ENCODE peak calls at places on chromosomes 11 and 22, in five cellular contexts. One of them, this sample, is unnamed. For H3K4me1, the result is how much of the 10 kb centered on the place peaks cover.

GRCh38 chr11:66720223-66720898 is 8.7 kb downstream of the SPTBN2 start:
- DNase-seq in A549: peak
- DNase-seq in PC-3: peak
- DNase-seq in K562: peak
- DNase-seq in body of pancreas: peak
- DNase-seq in this sample: peak

GRCh38 chr22:42397332-42398246 is 34.6 kb downstream of the NFAM1 start:
- DNase-seq in A549: no peak
- DNase-seq in K562: no peak
- DNase-seq in body of pancreas: no peak
- DNase-seq in PC-3: no peak
- DNase-seq in this sample: no peak

GRCh38 chr11:84671325-84672019 is 955.7 kb downstream of the DLG2 start:
- DNase-seq in K562: no peak
- DNase-seq in A549: no peak
- DNase-seq in body of pancreas: peak
- DNase-seq in PC-3: peak
- DNase-seq in this sample: no peak

GRCh38 chr22:46574438-46574992 is 37.1 kb upstream of the CELSR1 start:
- DNase-seq in A549: no peak
- DNase-seq in body of pancreas: peak
- DNase-seq in K562: no peak
- DNase-seq in PC-3: no peak
- DNase-seq in this sample: no peak

GRCh38 chr11:88420165-88420781 is 82.7 kb upstream of the CTSC start:
- DNase-seq in PC-3: peak
- DNase-seq in A549: no peak
- DNase-seq in K562: peak
- DNase-seq in body of pancreas: no peak
- DNase-seq in this sample: no peak

GRCh38 chr11:8015753-8016239 is 28.7 kb downstream of the EIF3F start:
- DNase-seq in A549: no peak
- DNase-seq in PC-3: no peak
- DNase-seq in body of pancreas: no peak
- DNase-seq in K562: no peak
- DNase-seq in this sample: no peak

GRCh38 chr11:88704505-88704904 is 361.3 kb downstream of the GRM5 start:
- DNase-seq in A549: no peak
- DNase-seq in body of pancreas: no peak
- DNase-seq in K562: no peak
- DNase-seq in PC-3: peak
- DNase-seq in this sample: no peak

GRCh38 chr11:131745405-131745804 is 375.0 kb downstream of the NTM start:
- DNase-seq in K562: no peak
- DNase-seq in body of pancreas: no peak
- DNase-seq in A549: no peak
- DNase-seq in PC-3: peak
- DNase-seq in this sample: no peak

GRCh38 chr11:66529069-66529468 is 16.8 kb downstream of the ZDHHC24 start:
- DNase-seq in PC-3: no peak
- DNase-seq in A549: no peak
- DNase-seq in body of pancreas: no peak
- DNase-seq in K562: no peak
- DNase-seq in this sample: no peak

GRCh38 chr11:63553759-63554158 is 9.4 kb downstream of the PLAAT2 start:
- DNase-seq in K562: no peak
- DNase-seq in PC-3: peak
- DNase-seq in body of pancreas: no peak
- DNase-seq in A549: no peak
- DNase-seq in this sample: no peak

GRCh38 chr11:118142081-118142480 is 10.5 kb downstream of the SCN4B start:
- DNase-seq in K562: no peak
- DNase-seq in PC-3: peak
- DNase-seq in body of pancreas: no peak
- DNase-seq in A549: no peak
- DNase-seq in this sample: peak

GRCh38 chr11:96187779-96188624 is 155.0 kb downstream of the MAML2 start:
- DNase-seq in A549: no peak
- DNase-seq in body of pancreas: no peak
- DNase-seq in K562: no peak
- DNase-seq in PC-3: peak
- DNase-seq in this sample: no peak

DNA sequence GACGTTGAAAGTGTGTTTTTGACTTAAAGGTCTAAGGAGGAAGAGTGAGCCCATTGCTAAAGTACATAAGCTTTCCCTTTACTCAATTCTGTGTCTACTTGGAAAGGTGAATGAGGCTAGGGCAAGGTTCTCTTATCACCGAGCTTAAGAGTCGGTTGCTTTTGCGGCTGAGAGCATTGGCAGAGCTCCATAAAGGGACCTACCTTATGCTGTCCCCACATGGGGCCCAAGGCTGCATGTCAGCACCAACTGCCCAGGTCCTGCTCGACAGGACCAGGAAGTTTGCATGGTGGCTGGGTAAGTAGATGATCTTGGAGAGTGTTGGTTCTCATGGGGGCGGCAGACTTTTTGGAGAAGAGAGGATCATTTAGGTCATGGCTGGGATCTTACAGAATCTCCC is 91.2 kb downstream of the ZBTB16 start:
- DNase-seq in body of pancreas: peak
- DNase-seq in K562: peak
- DNase-seq in A549: no peak
- DNase-seq in PC-3: no peak
- DNase-seq in this sample: no peak
- H3K4me1 ChIP-seq in body of pancreas: half or more
- H3K4me1 ChIP-seq in K562: under half
- H3K4me1 ChIP-seq in A549: under half
- H3K4me1 ChIP-seq in PC-3: under half
- H3K4me1 ChIP-seq in this sample: under half

GRCh38 chr11:114192841-114193389 is 103.3 kb upstream of the NNMT start:
- DNase-seq in K562: no peak
- DNase-seq in A549: no peak
- DNase-seq in PC-3: no peak
- DNase-seq in body of pancreas: no peak
- DNase-seq in this sample: no peak
- TF ChIP-seq CTCF in K562: peak
- TF ChIP-seq CTCF in A549: no peak
- TF ChIP-seq CTCF in PC-3: no peak
- TF ChIP-seq CTCF in body of pancreas: no peak
- TF ChIP-seq CTCF in this sample: no peak

DNA sequence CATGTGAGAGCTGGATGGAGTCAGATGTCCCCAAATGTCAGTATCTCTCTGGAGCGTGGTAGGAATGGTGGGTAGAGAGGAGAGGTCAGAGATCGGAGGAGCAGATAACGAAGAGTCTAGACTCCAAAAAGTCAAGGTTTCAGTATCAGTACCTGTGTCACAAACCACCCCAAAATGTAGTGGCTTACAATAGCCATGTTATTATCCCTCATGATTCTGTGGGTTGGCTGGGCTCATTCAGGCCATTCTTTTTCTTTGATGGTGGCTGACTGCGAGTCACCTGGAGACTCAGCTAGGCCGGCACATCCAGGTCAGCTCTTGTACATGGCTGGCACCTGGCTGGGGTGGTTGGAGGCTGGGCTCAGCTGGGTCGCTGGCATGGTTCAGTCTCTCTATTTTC is 7.3 kb upstream of the SSTR3 start:
- DNase-seq in body of pancreas: no peak
- DNase-seq in K562: no peak
- DNase-seq in PC-3: no peak
- DNase-seq in A549: no peak
- DNase-seq in this sample: no peak
- H3K4me1 ChIP-seq in body of pancreas: under half
- H3K4me1 ChIP-seq in K562: under half
- H3K4me1 ChIP-seq in PC-3: under half
- H3K4me1 ChIP-seq in A549: under half
- H3K4me1 ChIP-seq in this sample: under half

GRCh38 chr11:44484211-44484610 is 81.3 kb upstream of the CD82 start:
- DNase-seq in A549: peak
- DNase-seq in body of pancreas: no peak
- DNase-seq in K562: peak
- DNase-seq in PC-3: peak
- DNase-seq in this sample: peak
- TF ChIP-seq CTCF in A549: peak
- TF ChIP-seq CTCF in body of pancreas: no peak
- TF ChIP-seq CTCF in K562: peak
- TF ChIP-seq CTCF in PC-3: peak
- TF ChIP-seq CTCF in this sample: peak

GRCh38 chr11:12170984-12171383 is 60.6 kb downstream of the MICAL2 start:
- DNase-seq in A549: no peak
- DNase-seq in body of pancreas: no peak
- DNase-seq in K562: no peak
- DNase-seq in PC-3: no peak
- DNase-seq in this sample: no peak
- H3K4me1 ChIP-seq in A549: half or more
- H3K4me1 ChIP-seq in body of pancreas: under half
- H3K4me1 ChIP-seq in K562: under half
- H3K4me1 ChIP-seq in PC-3: half or more
- H3K4me1 ChIP-seq in this sample: half or more

GRCh38 chr22:18033204-18033998 is 9.0 kb upstream of the MICAL3 start:
- DNase-seq in PC-3: peak
- DNase-seq in A549: no peak
- DNase-seq in body of pancreas: no peak
- DNase-seq in K562: no peak
- DNase-seq in this sample: no peak
- TF ChIP-seq CTCF in PC-3: no peak
- TF ChIP-seq CTCF in A549: no peak
- TF ChIP-seq CTCF in body of pancreas: no peak
- TF ChIP-seq CTCF in K562: no peak
- TF ChIP-seq CTCF in this sample: no peak

GRCh38 chr11:3669128-3669527 is 2.1 kb downstream of the CHRNA10 start:
- DNase-seq in PC-3: no peak
- DNase-seq in A549: no peak
- DNase-seq in K562: no peak
- DNase-seq in body of pancreas: no peak
- DNase-seq in this sample: no peak
- H3K4me1 ChIP-seq in PC-3: under half
- H3K4me1 ChIP-seq in A549: under half
- H3K4me1 ChIP-seq in K562: under half
- H3K4me1 ChIP-seq in body of pancreas: under half
- H3K4me1 ChIP-seq in this sample: under half

GRCh38 chr11:92152245-92152644 is 72.4 kb upstream of the FAT3 start:
- DNase-seq in K562: no peak
- DNase-seq in body of pancreas: no peak
- DNase-seq in A549: no peak
- DNase-seq in PC-3: peak
- DNase-seq in this sample: peak
- TF ChIP-seq CTCF in K562: no peak
- TF ChIP-seq CTCF in body of pancreas: no peak
- TF ChIP-seq CTCF in A549: no peak
- TF ChIP-seq CTCF in PC-3: peak
- TF ChIP-seq CTCF in this sample: peak

This sample was measured in Caco-2.